ENCODE peak calls at places on chromosome 12, in four cellular contexts. Q is A549, K is K562, W is HepG2. C is an unnamed sample.

GRCh38 chr12:4279120-4279690 is 5.6 kb downstream of the CCND2 start:
- DNase-seq in Q (no peak), K (no peak), W (no peak), C (no peak)

GRCh38 chr12:78636253-78636855 is 228.2 kb upstream of the SYT1 start:
- DNase-seq in Q (no peak), K (no peak), W (no peak), C (no peak)

GRCh38 chr12:131114942-131115584 is 161.4 kb downstream of the ADGRD1 start:
- DNase-seq in Q (no peak), K (no peak), W (no peak), C (no peak)

GRCh38 chr12:10122689-10123088 is 7.3 kb downstream of the CLEC7A start:
- DNase-seq in Q (no peak), K (no peak), W (peak; percentile 13), C (no peak)

GRCh38 chr12:104138747-104139186 is 757 bp upstream of the NFYB start:
- DNase-seq in Q (no peak), K (no peak), W (no peak), C (no peak)

GRCh38 chr12:7144414-7145120 is 14.4 kb downstream of the CLSTN3 start:
- DNase-seq in Q (peak; percentile 63), K (peak; percentile 37), W (no peak), C (no peak)

GRCh38 chr12:107450541-107450940 is 235.1 kb upstream of the PWP1 start:
- DNase-seq in Q (no peak), K (no peak), W (no peak), C (no peak)

GRCh38 chr12:91704446-91704845 is 441.2 kb downstream of the BTG1 start:
- DNase-seq in Q (no peak), K (no peak), W (no peak), C (no peak)

GRCh38 chr12:3337944-3338343 is 153.1 kb upstream of the PRMT8 start:
- DNase-seq in Q (no peak), K (no peak), W (no peak), C (no peak)

GRCh38 chr12:50411051-50411660 is 10.5 kb downstream of the LARP4 start:
- DNase-seq in Q (no peak), K (no peak), W (no peak), C (no peak)

GRCh38 chr12:50419112-50419909 is 18.6 kb downstream of the LARP4 start:
- DNase-seq in Q (no peak), K (no peak), W (no peak), C (no peak)

DNA sequence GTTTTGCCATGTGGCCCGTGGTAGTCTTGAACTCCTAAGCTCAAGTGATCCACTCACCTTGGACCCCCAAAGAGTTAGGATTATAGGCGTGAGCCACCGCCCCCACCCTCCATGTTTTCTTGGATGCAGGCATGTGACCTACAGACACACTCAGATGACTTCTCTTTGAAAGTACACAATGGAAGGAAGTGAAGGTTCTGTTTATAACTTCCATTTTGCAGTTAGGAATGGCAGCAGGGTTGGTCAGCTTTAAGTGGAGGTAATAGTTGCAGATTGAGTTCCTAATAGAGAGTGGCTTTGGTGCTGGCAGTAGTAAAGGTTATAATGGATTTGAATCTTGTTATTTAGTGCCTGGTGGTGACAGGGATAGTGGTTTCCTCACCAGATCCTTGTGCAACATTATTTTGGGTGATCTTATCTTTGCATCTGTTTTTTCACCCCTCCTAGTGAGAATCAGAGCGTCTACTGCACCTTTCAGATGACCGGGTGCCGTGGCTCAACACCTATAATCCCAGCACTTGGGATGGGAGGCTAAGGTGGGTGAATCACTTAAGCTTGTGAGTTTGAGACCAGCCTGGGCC is 15.3 kb downstream of the LARP4 start:
- DNase-seq in Q (no peak), K (no peak), W (no peak), C (no peak)
- TF ChIP-seq CHD4 in Q (no peak), K (no peak), W (no peak), C (no peak)

DNA sequence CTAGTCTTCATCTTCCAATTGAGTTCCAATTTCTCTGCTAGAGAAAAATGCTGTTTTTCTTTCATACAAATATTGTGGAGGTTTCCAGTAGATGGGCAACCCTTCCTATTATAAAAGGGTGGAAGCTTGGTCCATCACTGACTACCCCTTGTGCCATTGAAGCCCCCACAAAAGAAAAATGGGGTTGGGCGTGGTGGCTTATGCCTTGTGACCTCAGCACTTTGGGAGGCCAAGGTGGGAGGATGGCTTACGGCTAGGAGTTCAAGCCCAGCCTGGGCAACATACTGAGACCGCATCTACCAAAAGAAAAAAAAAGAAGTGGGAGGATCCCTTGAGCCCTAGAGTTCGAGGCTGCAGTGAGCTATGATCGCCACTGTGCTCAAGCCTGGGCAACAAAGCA is 22.8 kb downstream of the NCKAP5L start:
- DNase-seq in Q (no peak), K (no peak), W (no peak), C (no peak)
- TF ChIP-seq REST in Q (no peak), K (no peak), W (no peak), C (no peak)

GRCh38 chr12:47549258-47549657 is 156.6 kb downstream of the RPAP3 start:
- DNase-seq in Q (no peak), K (no peak), W (no peak), C (no peak)

GRCh38 chr12:47547077-47547476 is 158.8 kb downstream of the RPAP3 start:
- DNase-seq in Q (no peak), K (peak; percentile 15), W (no peak), C (no peak)

GRCh38 chr12:47551426-47551851 is 154.4 kb downstream of the RPAP3 start:
- DNase-seq in Q (no peak), K (no peak), W (no peak), C (no peak)

GRCh38 chr12:47545938-47546609 is 159.8 kb downstream of the RPAP3 start:
- DNase-seq in Q (no peak), K (no peak), W (no peak), C (no peak)
- TF ChIP-seq CHD4 in Q (no peak), K (no peak), W (no peak), C (no peak)

GRCh38 chr12:46382425-46382973 is 9.9 kb upstream of the SLC38A2 start:
- DNase-seq in Q (no peak), K (no peak), W (no peak), C (no peak)

GRCh38 chr12:46380881-46381280 is 8.3 kb upstream of the SLC38A2 start:
- DNase-seq in Q (no peak), K (no peak), W (no peak), C (no peak)

GRCh38 chr12:46383654-46384450 is 11.3 kb upstream of the SLC38A2 start:
- DNase-seq in Q (no peak), K (no peak), W (peak; percentile 67), C (no peak)

GRCh38 chr12:46384451-46385301 is 12.1 kb upstream of the SLC38A2 start:
- DNase-seq in Q (no peak), K (no peak), W (no peak), C (no peak)

DNA sequence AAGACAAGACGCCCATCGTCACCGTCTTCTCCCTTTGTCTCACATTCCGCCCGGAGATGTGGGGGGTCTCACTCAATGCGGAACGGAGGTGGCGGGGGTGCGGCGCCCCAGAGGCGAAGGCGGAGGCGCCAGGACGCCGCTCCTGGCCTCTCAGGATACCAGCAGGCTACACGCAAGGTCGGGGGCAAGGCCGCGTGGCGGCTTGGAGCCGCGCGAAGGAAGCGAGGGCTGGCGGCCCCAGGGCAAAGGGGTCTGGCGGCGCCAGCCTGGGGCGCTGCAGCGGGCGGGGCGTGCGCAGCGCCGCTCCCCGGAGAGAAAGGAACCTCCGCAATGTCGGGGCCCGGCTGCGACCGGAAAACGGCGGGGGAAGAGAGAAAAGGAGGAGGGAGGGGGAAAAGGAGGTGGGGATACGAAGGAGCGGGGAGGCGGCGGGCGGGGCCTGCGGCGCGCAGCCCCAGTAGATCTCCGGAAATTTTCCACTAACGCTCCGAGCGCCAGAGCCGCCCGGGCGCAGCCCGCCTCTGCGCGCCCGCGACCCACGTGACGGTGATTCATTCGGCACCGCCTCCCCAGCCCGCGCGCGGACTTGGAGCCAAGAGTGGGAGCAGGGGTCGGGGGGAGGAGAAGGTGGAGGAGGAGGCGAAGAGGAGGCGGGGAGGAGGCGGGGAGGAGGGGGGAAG is 10.5 kb upstream of the SLC38A2 start:
- DNase-seq in Q (peak; percentile 73), K (peak; percentile 86), W (peak; percentile 93), C (peak; percentile 81)
- TF ChIP-seq REST in Q (peak; percentile 21), K (peak; percentile 76), W (peak; percentile 19), C (no peak)

C was measured in GM12878.